ENCODE peak calls at places on chromosomes 16 and 17, in seven cellular contexts. D is coronary artery, Q is uterus, V is brain microvascular endothelial cell, Y is endodermal cell, X is A549, T is epithelial cell of esophagus. K is an unnamed sample.

GRCh38 chr17:56830726-56831363 is 2.9 kb downstream of the C17orf67 start:
- DNase-seq in X (no peak), T (no peak), D (no peak), Q (no peak), Y (no peak), V (no peak), K (no peak)

GRCh38 chr16:23324727-23325126 is 22.6 kb downstream of the SCNN1B start:
- DNase-seq in Y (no peak), V (no peak), D (no peak), T (no peak), Q (peak), X (peak), K (peak)

GRCh38 chr16:70663524-70664324 is 17.4 kb downstream of the IL34 start:
- DNase-seq in X (no peak), T (no peak), Y (no peak), D (no peak), Q (no peak), V (no peak), K (no peak)

GRCh38 chr17:74085434-74085833 is 118.0 kb upstream of the RPL38 start:
- DNase-seq in T (no peak), Q (no peak), X (peak), Y (peak), V (no peak), D (no peak), K (no peak)

GRCh38 chr16:79767597-79768280 is 167.2 kb upstream of the MAF start:
- DNase-seq in V (peak), D (no peak), X (peak), Y (peak), Q (peak), T (peak), K (no peak)

GRCh38 chr16:22326369-22326652 is 29.1 kb downstream of the POLR3E start:
- DNase-seq in V (no peak), T (no peak), Q (no peak), X (no peak), D (no peak), Y (no peak), K (no peak)

GRCh38 chr16:79431923-79432322 is 168.6 kb downstream of the MAF start:
- DNase-seq in T (no peak), Y (peak), D (no peak), V (no peak), X (no peak), Q (no peak), K (no peak)

GRCh38 chr16:22001591-22001990 is 675 bp upstream of the PDZD9 start:
- DNase-seq in D (no peak), V (no peak), X (no peak), Y (no peak), T (peak), Q (no peak), K (no peak)

GRCh38 chr17:15946611-15947120 is 1.7 kb downstream of the ADORA2B start:
- DNase-seq in D (no peak), Y (no peak), T (peak), V (no peak), X (no peak), Q (no peak), K (no peak)

GRCh38 chr17:32443827-32444300 is 446 bp upstream of the PSMD11 start:
- DNase-seq in V (no peak), Y (no peak), T (no peak), X (no peak), Q (no peak), D (no peak), K (no peak)

GRCh38 chr17:73639926-73640325 is 4.3 kb downstream of the SDK2 start:
- DNase-seq in D (no peak), X (no peak), V (no peak), T (no peak), Y (no peak), Q (no peak), K (no peak)

GRCh38 chr16:391885-392335 is 5.1 kb upstream of the NME4 start:
- DNase-seq in T (peak), Q (no peak), V (peak), X (peak), Y (peak), D (peak), K (no peak)
- TF ChIP-seq CTCF in T (peak), Q (peak), V (peak), X (peak), Y (peak), D (peak), K (peak)

DNA sequence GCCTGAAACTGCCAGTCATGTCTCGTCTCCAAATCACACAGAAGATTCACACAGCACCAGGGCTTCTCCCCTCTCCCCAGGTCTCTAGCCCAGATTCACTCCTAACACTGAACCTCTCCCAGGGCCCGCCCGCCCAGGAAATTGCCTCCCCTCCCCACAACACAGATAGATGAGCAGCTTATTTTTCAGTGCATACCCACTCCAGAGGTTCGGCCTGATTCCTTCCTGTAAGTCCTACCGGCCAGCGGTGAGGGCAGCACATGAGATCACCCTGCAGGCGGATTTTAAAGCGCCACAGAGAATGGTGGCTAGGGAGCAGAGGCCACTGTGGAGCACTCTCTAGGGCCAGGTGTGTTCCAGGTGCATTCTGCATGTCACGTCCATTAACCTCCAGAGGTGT is 301.8 kb downstream of the IRF8 start:
- DNase-seq in T (no peak), Y (peak), D (no peak), Q (no peak), V (no peak), X (no peak), K (no peak)
- H3K4me3 ChIP-seq in T (no peak), Y (no peak), D (no peak), Q (no peak), V (no peak), X (no peak), K (no peak)

GRCh38 chr17:7394452-7395191 is at the start of gene PLSCR3:
- DNase-seq in Q (peak), X (peak), Y (peak), T (peak), D (peak), V (peak), K (peak)
- TF ChIP-seq CTCF in Q (peak), X (peak), Y (peak), T (peak), D (no peak), V (peak), K (no peak)

DNA sequence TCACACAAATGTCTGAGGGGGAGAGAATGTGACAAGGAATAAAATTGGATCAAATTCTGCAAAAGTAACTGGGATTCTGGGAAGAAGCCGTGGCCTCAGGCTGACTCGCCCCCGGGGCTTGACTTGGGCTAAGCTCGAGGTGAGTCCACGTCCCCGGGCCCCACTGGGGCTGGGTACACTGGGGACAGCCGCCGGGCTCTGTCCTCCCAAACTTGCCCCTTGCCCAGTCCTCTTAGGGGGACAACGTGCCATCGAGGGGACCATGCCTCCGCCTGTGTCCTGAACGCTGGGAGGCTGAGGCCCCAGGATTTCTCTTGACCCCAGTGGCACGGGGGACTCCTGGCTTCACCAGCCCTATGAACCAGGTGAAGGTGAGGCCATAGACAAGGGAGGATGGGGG is 21.1 kb downstream of the DOC2B start:
- DNase-seq in Q (no peak), D (no peak), V (no peak), T (no peak), X (no peak), Y (no peak), K (no peak)
- H3K4me3 ChIP-seq in Q (no peak), D (no peak), V (no peak), T (no peak), X (no peak), Y (no peak), K (no peak)

GRCh38 chr17:77879226-77879895 is 79.1 kb upstream of the TNRC6C start:
- DNase-seq in X (no peak), D (no peak), V (no peak), Y (no peak), T (no peak), Q (no peak), K (no peak)

GRCh38 chr17:77881545-77881944 is 77.0 kb upstream of the TNRC6C start:
- DNase-seq in T (no peak), V (peak), Y (peak), D (peak), Q (peak), X (no peak), K (peak)

GRCh38 chr17:77879896-77880280 is 78.6 kb upstream of the TNRC6C start:
- DNase-seq in Y (no peak), Q (no peak), T (no peak), X (no peak), V (no peak), D (no peak), K (no peak)

GRCh38 chr17:77882040-77882439 is 76.5 kb upstream of the TNRC6C start:
- DNase-seq in Y (no peak), V (no peak), T (no peak), X (no peak), D (no peak), Q (no peak), K (no peak)

GRCh38 chr17:77880702-77881450 is 77.6 kb upstream of the TNRC6C start:
- DNase-seq in T (no peak), D (no peak), Y (no peak), Q (no peak), X (no peak), V (no peak), K (no peak)
- TF ChIP-seq CTCF in T (no peak), D (no peak), Y (no peak), Q (no peak), X (no peak), V (no peak), K (no peak)